ENCODE peak calls at places on chromosomes 12 and 14, in ten cellular contexts. E is GM23338, S is A549, P is heart left ventricle, J is HCT116, K is psoas muscle, Q is upper lobe of right lung, C is neuronal stem cell, G is heart right ventricle, L is IMR-90. W is an unnamed sample.

GRCh38 chr14:67881225-67881624 is 61.6 kb downstream of the RAD51B start:
- DNase-seq in P (no peak), S (no peak), J (no peak), G (no peak), C (no peak), K (no peak), E (no peak), L (no peak), Q (no peak), W (no peak)

GRCh38 chr14:94132285-94132887 is 3.0 kb upstream of the IFI27L2 start:
- DNase-seq in K (no peak), G (peak; percentile 63), J (peak; percentile 66), L (peak; percentile 70), E (peak; percentile 86), P (no peak), S (peak; percentile 69), C (peak; percentile 71), Q (no peak), W (peak; percentile 75)

GRCh38 chr14:69772082-69773017 is 5.4 kb downstream of the SRSF5 start:
- DNase-seq in C (no peak), G (no peak), K (no peak), L (no peak), E (no peak), Q (no peak), S (no peak), J (no peak), P (no peak), W (no peak)

GRCh38 chr12:107400686-107401447 is 284.7 kb upstream of the PWP1 start:
- DNase-seq in C (no peak), S (peak; percentile 47), L (peak; percentile 32), E (no peak), Q (no peak), J (no peak), K (no peak), P (no peak), G (no peak), W (peak; percentile 72)

GRCh38 chr12:90922068-90922743 is 32.8 kb downstream of the CCER1 start:
- DNase-seq in P (no peak), G (no peak), J (no peak), L (peak; percentile 80), S (no peak), C (no peak), E (no peak), Q (no peak), K (no peak), W (no peak)

GRCh38 chr12:42023733-42024494 is 120.8 kb downstream of the GXYLT1 start:
- DNase-seq in S (peak; percentile 72), P (peak; percentile 73), C (peak; percentile 74), K (peak; percentile 87), J (peak; percentile 44), Q (peak; percentile 83), G (peak; percentile 67), E (peak; percentile 82), L (peak; percentile 64), W (peak; percentile 79)

GRCh38 chr12:52860102-52860838 is 11.5 kb upstream of the KRT78 start:
- DNase-seq in L (peak; percentile 52), K (no peak), Q (no peak), C (no peak), S (peak; percentile 89), E (no peak), J (no peak), G (no peak), P (no peak), W (no peak)

GRCh38 chr14:52802597-52802996 is 11.2 kb upstream of the GNPNAT1 start:
- DNase-seq in C (no peak), K (no peak), G (no peak), J (no peak), S (peak; percentile 31), P (no peak), L (peak; percentile 92), Q (no peak), E (no peak), W (no peak)

GRCh38 chr14:33932526-33933292 is 18.2 kb downstream of the EGLN3 start:
- DNase-seq in G (peak; percentile 23), L (no peak), K (no peak), C (peak; percentile 76), Q (no peak), E (no peak), P (peak; percentile 40), S (no peak), J (no peak), W (no peak)

GRCh38 chr14:33936391-33936790 is 14.5 kb downstream of the EGLN3 start:
- DNase-seq in Q (no peak), J (no peak), G (no peak), P (no peak), K (no peak), C (no peak), E (no peak), L (no peak), S (no peak), W (no peak)

GRCh38 chr14:33933386-33933934 is 17.4 kb downstream of the EGLN3 start:
- DNase-seq in E (no peak), S (no peak), J (no peak), K (no peak), L (no peak), Q (no peak), P (no peak), C (peak; percentile 15), G (no peak), W (no peak)

GRCh38 chr14:33934043-33934750 is 16.7 kb downstream of the EGLN3 start:
- DNase-seq in E (no peak), K (no peak), J (no peak), C (no peak), S (no peak), L (no peak), P (no peak), G (no peak), Q (no peak), W (no peak)

DNA sequence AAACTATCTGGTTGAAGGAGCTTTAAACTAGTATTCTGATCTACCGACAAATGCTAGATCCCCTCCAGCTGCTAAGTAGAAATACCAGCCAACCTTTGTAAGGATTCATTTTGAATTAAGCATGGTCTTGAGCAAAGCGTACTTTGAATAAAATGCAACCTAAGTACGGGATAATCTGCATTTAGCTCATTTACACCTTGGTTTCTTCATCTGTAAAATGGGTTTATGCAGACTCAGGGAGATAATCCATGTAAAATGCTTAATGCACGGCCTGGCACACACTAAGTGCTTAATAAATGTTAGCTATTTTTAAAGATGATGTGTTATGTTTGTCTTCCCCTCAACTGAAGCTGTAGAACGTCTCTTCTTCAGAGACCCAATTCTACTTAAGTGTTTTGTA is 15.9 kb downstream of the EGLN3 start:
- DNase-seq in C (no peak), L (no peak), E (no peak), S (no peak), G (no peak), J (no peak), Q (no peak), K (no peak), P (no peak), W (no peak)
- H3K4me1 ChIP-seq in C (peaks cover 4% of the 10 kb centered on the region), L (peaks cover 2% of the 10 kb centered on the region), E (peaks cover 76% of the 10 kb centered on the region), S (peaks cover 21% of the 10 kb centered on the region), G (peaks cover 59% of the 10 kb centered on the region), J (peaks cover 26% of the 10 kb centered on the region), Q (peaks cover 3% of the 10 kb centered on the region), K (peaks cover 55% of the 10 kb centered on the region), P (peaks cover 69% of the 10 kb centered on the region), W (no peaks in the 10 kb centered on the region)

GRCh38 chr12:12990700-12991468 is 9.2 kb downstream of the HEBP1 start:
- DNase-seq in J (no peak), K (no peak), S (no peak), C (no peak), G (no peak), E (no peak), L (no peak), P (no peak), Q (no peak), W (no peak)

GRCh38 chr12:12996235-12996634 is 3.8 kb downstream of the HEBP1 start:
- DNase-seq in C (no peak), P (no peak), L (no peak), J (no peak), G (no peak), S (no peak), E (no peak), Q (no peak), K (no peak), W (no peak)

GRCh38 chr12:12993367-12993766 is 6.7 kb downstream of the HEBP1 start:
- DNase-seq in J (no peak), E (no peak), L (no peak), S (no peak), G (no peak), C (no peak), Q (no peak), P (no peak), K (no peak), W (no peak)

GRCh38 chr12:12995088-12995487 is 5.0 kb downstream of the HEBP1 start:
- DNase-seq in J (no peak), K (no peak), S (no peak), L (no peak), E (no peak), G (no peak), P (no peak), Q (no peak), C (no peak), W (no peak)

DNA sequence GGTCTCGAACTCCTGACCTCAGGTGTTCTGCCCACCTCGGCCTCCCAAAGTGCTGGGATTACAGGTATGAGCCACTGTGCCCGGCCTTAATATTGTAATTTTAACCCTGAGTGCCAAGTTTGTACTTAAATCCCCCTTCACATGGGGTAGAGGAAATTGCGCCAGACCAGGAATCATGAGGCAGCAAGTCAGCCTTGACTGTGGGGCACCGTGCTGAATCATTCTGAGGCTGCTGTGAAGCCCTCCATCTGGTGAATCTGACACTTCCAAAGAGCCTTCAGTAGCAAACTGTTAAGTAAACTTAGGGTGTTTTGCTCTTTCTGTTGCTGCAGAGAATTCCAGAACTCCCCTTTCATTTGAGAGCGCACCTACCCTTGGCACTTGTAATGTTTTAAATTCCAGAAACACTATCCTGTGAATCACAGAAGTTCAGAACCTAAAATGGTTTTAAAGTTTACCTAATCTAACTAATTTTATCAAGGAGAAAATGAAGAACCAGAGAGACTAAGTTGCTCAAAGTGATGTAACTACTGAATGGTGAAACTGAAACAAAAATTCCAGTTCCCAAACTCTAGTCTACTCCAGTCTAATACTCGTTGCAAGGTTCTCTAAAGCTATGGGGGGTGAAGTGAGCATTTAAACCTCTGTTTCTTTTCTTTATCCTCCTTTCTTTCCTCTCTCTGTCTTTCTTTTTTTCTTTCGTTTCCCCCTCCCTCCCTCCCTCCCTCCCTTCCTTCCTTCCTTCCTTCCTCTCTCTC is 7.5 kb downstream of the HEBP1 start:
- DNase-seq in C (no peak), L (peak; percentile 98), K (no peak), Q (peak; percentile 73), E (peak; percentile 34), S (peak; percentile 75), J (no peak), G (peak; percentile 13), P (peak; percentile 35), W (peak; percentile 80)
- H3K27ac ChIP-seq in C (no peak overlapping the region), L (peak overlapping the region; percentile 99), K (peak overlapping the region; percentile 11), Q (peak overlapping the region; percentile 67), E (peak overlapping the region; percentile 5), S (peak overlapping the region; percentile 86), J (no peak overlapping the region), G (peak overlapping the region; percentile 25), P (no peak overlapping the region), W (peak overlapping the region; percentile 17)

DNA sequence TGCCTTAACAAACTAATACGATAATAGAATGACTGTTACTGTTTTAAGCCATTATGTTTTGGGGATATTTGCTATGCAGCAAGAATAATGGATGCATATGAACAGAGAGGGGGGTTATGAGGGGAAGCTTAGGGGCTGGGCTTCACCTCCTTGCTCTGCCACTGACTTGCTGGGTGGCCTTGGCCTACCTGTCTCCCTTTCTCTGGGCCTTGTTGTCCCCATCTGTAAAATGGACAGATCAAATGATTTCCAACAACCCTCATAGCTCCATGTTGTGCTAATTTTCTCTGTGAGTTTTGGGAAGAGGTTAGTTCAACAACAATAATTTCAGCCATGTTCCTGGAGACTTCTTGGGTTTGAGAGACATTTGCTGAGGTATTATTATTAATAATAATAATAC is 119.6 kb downstream of the VRK1 start:
- DNase-seq in Q (no peak), S (no peak), E (no peak), C (no peak), G (no peak), J (no peak), P (no peak), K (no peak), L (no peak), W (no peak)
- H3K4me1 ChIP-seq in Q (no peaks in the 10 kb centered on the region), S (no peaks in the 10 kb centered on the region), E (no peaks in the 10 kb centered on the region), C (peaks cover 5% of the 10 kb centered on the region), G (no peaks in the 10 kb centered on the region), J (no peaks in the 10 kb centered on the region), P (no peaks in the 10 kb centered on the region), K (no peaks in the 10 kb centered on the region), L (no peaks in the 10 kb centered on the region), W (no peaks in the 10 kb centered on the region)

DNA sequence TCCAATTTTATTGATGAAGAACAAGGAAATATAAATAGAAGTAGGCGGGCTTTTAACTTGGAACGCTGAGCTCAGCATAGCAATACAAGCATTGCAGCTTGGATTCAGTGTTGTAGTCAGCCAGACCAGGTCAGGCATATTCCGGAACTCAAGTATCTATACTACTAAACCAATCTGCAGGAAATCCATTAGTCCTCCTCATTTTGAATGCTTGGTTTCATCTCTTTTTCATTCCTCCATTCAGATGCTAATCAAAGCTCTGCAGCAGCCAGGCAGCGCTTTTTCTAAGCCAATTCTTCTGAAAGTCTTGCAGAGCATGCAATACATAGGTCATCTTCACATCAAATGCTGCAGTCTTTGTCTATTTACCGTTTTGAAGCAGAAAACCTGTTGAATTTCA is 49.0 kb downstream of the KIF21A start:
- DNase-seq in J (no peak), E (peak; percentile 77), Q (no peak), G (no peak), S (no peak), K (no peak), P (no peak), C (peak; percentile 20), L (no peak), W (no peak)
- H3K27ac ChIP-seq in J (no peak overlapping the region), E (peak overlapping the region; percentile 45), Q (no peak overlapping the region), G (no peak overlapping the region), S (no peak overlapping the region), K (no peak overlapping the region), P (no peak overlapping the region), C (peak overlapping the region; percentile 40), L (no peak overlapping the region), W (no peak overlapping the region)